ENCODE peak calls at places on chromosomes 13 and 19, in five cellular contexts. One of them, this sample, is unnamed.

GRCh38 chr19:54481326-54481930 is 8.3 kb upstream of the CDC42EP5 start:
- DNase-seq in KBM-7: peak; percentile 67
- DNase-seq in activated CD4-positive, alpha-beta T cell treated with anti-CD3 and anti-CD28 coated beads, Interleukin-2, amount 10 ng/mL, durations not matched to agents 7 days and 5 days: peak; percentile 43
- DNase-seq in T-helper 2 cell: no peak
- DNase-seq in NCI-H1930: peak; percentile 65
- DNase-seq in this sample: peak; percentile 11

GRCh38 chr19:13849277-13849676 is 27.7 kb upstream of the NANOS3 start:
- DNase-seq in KBM-7: no peak
- DNase-seq in activated CD4-positive, alpha-beta T cell treated with anti-CD3 and anti-CD28 coated beads, Interleukin-2, amount 10 ng/mL, durations not matched to agents 7 days and 5 days: no peak
- DNase-seq in T-helper 2 cell: no peak
- DNase-seq in NCI-H1930: no peak
- DNase-seq in this sample: no peak

GRCh38 chr19:52492201-52492960 is 35.1 kb upstream of the ZNF808 start:
- DNase-seq in KBM-7: no peak
- DNase-seq in activated CD4-positive, alpha-beta T cell treated with anti-CD3 and anti-CD28 coated beads, Interleukin-2, amount 10 ng/mL, durations not matched to agents 7 days and 5 days: peak; percentile 7
- DNase-seq in T-helper 2 cell: no peak
- DNase-seq in NCI-H1930: no peak
- DNase-seq in this sample: no peak

GRCh38 chr19:9309974-9310446 is 372 bp upstream of the ZNF699 start:
- DNase-seq in KBM-7: no peak
- DNase-seq in activated CD4-positive, alpha-beta T cell treated with anti-CD3 and anti-CD28 coated beads, Interleukin-2, amount 10 ng/mL, durations not matched to agents 7 days and 5 days: no peak
- DNase-seq in T-helper 2 cell: peak; percentile 63
- DNase-seq in NCI-H1930: peak; percentile 85
- DNase-seq in this sample: no peak

GRCh38 chr13:64753606-64754005 is 2476.5 kb downstream of the PCDH9 start:
- DNase-seq in KBM-7: no peak
- DNase-seq in activated CD4-positive, alpha-beta T cell treated with anti-CD3 and anti-CD28 coated beads, Interleukin-2, amount 10 ng/mL, durations not matched to agents 7 days and 5 days: no peak
- DNase-seq in T-helper 2 cell: no peak
- DNase-seq in NCI-H1930: no peak
- DNase-seq in this sample: no peak

GRCh38 chr13:61084983-61085382 is 330.7 kb downstream of the PCDH20 start:
- DNase-seq in KBM-7: no peak
- DNase-seq in activated CD4-positive, alpha-beta T cell treated with anti-CD3 and anti-CD28 coated beads, Interleukin-2, amount 10 ng/mL, durations not matched to agents 7 days and 5 days: no peak
- DNase-seq in T-helper 2 cell: no peak
- DNase-seq in NCI-H1930: no peak
- DNase-seq in this sample: no peak

GRCh38 chr13:89925107-89925506 is 1422.4 kb upstream of the MIR17HG start:
- DNase-seq in KBM-7: peak; percentile 1
- DNase-seq in activated CD4-positive, alpha-beta T cell treated with anti-CD3 and anti-CD28 coated beads, Interleukin-2, amount 10 ng/mL, durations not matched to agents 7 days and 5 days: no peak
- DNase-seq in T-helper 2 cell: no peak
- DNase-seq in NCI-H1930: no peak
- DNase-seq in this sample: no peak

GRCh38 chr13:24052547-24052981 is 108.0 kb upstream of the SPATA13 start:
- DNase-seq in KBM-7: no peak
- DNase-seq in activated CD4-positive, alpha-beta T cell treated with anti-CD3 and anti-CD28 coated beads, Interleukin-2, amount 10 ng/mL, durations not matched to agents 7 days and 5 days: no peak
- DNase-seq in T-helper 2 cell: no peak
- DNase-seq in NCI-H1930: no peak
- DNase-seq in this sample: no peak